ENCODE peak calls at places on chromosomes 16 and 17, in eight cellular contexts. R is fibroblast of lung; W is CD8-positive, alpha-beta T cell; M is GM12865; Y is cardiac muscle cell; X is B cell; G is BJ; D is lower leg skin. L is an unnamed sample.

GRCh38 chr16:15521758-15522509 is 87.5 kb downstream of the BMERB1 start:
- DNase-seq in Y (no peak), W (no peak), R (no peak), D (no peak), G (no peak), M (no peak), X (no peak), L (no peak)

GRCh38 chr16:24146523-24146922 is 109.6 kb upstream of the CACNG3 start:
- DNase-seq in G (no peak), D (no peak), Y (peak), R (peak), W (no peak), M (no peak), X (no peak), L (no peak)

GRCh38 chr16:78461087-78461486 is 361.6 kb downstream of the WWOX start:
- DNase-seq in W (no peak), X (no peak), M (no peak), G (no peak), R (no peak), Y (no peak), D (no peak), L (peak)

GRCh38 chr17:20920813-20921199 is 122.0 kb downstream of the USP22 start:
- DNase-seq in M (no peak), X (no peak), D (no peak), Y (no peak), W (no peak), G (peak), R (peak), L (no peak)

GRCh38 chr17:36937961-36938565 is 788 bp downstream of the LHX1 start:
- DNase-seq in D (no peak), R (peak), M (no peak), G (no peak), W (peak), Y (peak), X (peak), L (peak)

GRCh38 chr16:1691276-1691675 is 13.2 kb downstream of the JPT2 start:
- DNase-seq in X (no peak), R (peak), D (no peak), Y (no peak), M (no peak), W (no peak), G (no peak), L (no peak)

GRCh38 chr17:47945080-47945479 is 3.7 kb downstream of the PNPO start:
- DNase-seq in X (no peak), W (peak), G (no peak), M (peak), R (peak), D (no peak), Y (no peak), L (no peak)

GRCh38 chr16:54370653-54371052 is 84.1 kb upstream of the IRX3 start:
- DNase-seq in R (no peak), Y (peak), X (no peak), M (no peak), W (no peak), G (no peak), D (no peak), L (no peak)

GRCh38 chr16:69711115-69711740 is 15.1 kb downstream of the NQO1 start:
- DNase-seq in M (no peak), R (peak), G (peak), D (peak), X (no peak), Y (no peak), W (no peak), L (peak)

GRCh38 chr16:67514382-67514828 is 14.2 kb upstream of the RIPOR1 start:
- DNase-seq in W (peak), M (peak), R (peak), G (peak), Y (peak), D (peak), X (peak), L (peak)

GRCh38 chr16:56269824-56270684 is 78.8 kb downstream of the GNAO1 start:
- DNase-seq in Y (peak), R (peak), W (no peak), M (no peak), X (no peak), D (no peak), G (peak), L (no peak)

GRCh38 chr16:81647527-81647926 is 131.6 kb upstream of the PLCG2 start:
- DNase-seq in Y (no peak), G (no peak), X (no peak), D (no peak), R (peak), M (no peak), W (no peak), L (no peak)

GRCh38 chr17:43587647-43588046 is 41.5 kb upstream of the ETV4 start:
- DNase-seq in X (no peak), M (no peak), D (no peak), G (no peak), Y (no peak), W (no peak), R (no peak), L (no peak)

GRCh38 chr16:57029161-57030160 is 40.1 kb downstream of the NLRC5 start:
- DNase-seq in Y (no peak), M (no peak), W (no peak), R (peak), D (no peak), G (no peak), X (no peak), L (no peak)

GRCh38 chr16:5560084-5560483 is 462.5 kb upstream of the EEF2KMT start:
- DNase-seq in W (no peak), D (no peak), X (no peak), M (no peak), Y (no peak), R (no peak), G (no peak), L (no peak)

GRCh38 chr17:65364408-65364807 is 197.0 kb downstream of the AXIN2 start:
- DNase-seq in R (no peak), D (no peak), W (no peak), G (no peak), Y (no peak), X (no peak), M (no peak), L (no peak)

GRCh38 chr16:55329791-55330190 is 5.8 kb downstream of the IRX6 start:
- DNase-seq in G (no peak), W (no peak), Y (no peak), D (no peak), M (no peak), X (no peak), R (no peak), L (no peak)

GRCh38 chr17:40556198-40556661 is 9.0 kb downstream of the CCR7 start:
- DNase-seq in Y (no peak), W (peak), M (peak), D (no peak), R (no peak), X (no peak), G (no peak), L (no peak)

GRCh38 chr17:7094661-7095064 is 14.6 kb upstream of the CLEC10A start:
- DNase-seq in D (no peak), R (no peak), Y (no peak), G (no peak), X (no peak), M (peak), W (no peak), L (no peak)

GRCh38 chr17:79836952-79837887 is 2.0 kb downstream of the CBX4 start:
- DNase-seq in M (peak), D (peak), R (peak), W (peak), X (peak), G (no peak), Y (peak), L (peak)
- TF ChIP-seq CTCF in M (no peak), D (no peak), R (peak), W (no peak), X (no peak), G (peak), Y (peak), L (no peak)

GRCh38 chr17:57499648-57500049 is 243.3 kb downstream of the MSI2 start:
- DNase-seq in Y (no peak), W (no peak), D (no peak), M (no peak), R (peak), X (no peak), G (no peak), L (no peak)
- TF ChIP-seq CTCF in Y (no peak), W (no peak), D (no peak), M (no peak), R (no peak), X (no peak), G (peak), L (no peak)

GRCh38 chr16:50747206-50747956 is 5.5 kb downstream of the CYLD start:
- DNase-seq in X (peak), Y (no peak), D (no peak), R (peak), G (no peak), W (no peak), M (peak), L (no peak)
- TF ChIP-seq CTCF in X (peak), Y (peak), D (no peak), R (peak), G (no peak), W (peak), M (peak), L (no peak)

GRCh38 chr17:79090503-79091372 is 16.1 kb downstream of the ENGASE start:
- DNase-seq in R (peak), D (no peak), G (no peak), Y (no peak), W (no peak), M (peak), X (no peak), L (peak)
- TF ChIP-seq CTCF in R (peak), D (no peak), G (peak), Y (peak), W (no peak), M (no peak), X (no peak), L (no peak)

GRCh38 chr17:1980665-1981250 is 44.4 kb downstream of the RTN4RL1 start:
- DNase-seq in D (no peak), R (no peak), X (no peak), G (no peak), Y (no peak), M (no peak), W (no peak), L (no peak)
- TF ChIP-seq CTCF in D (no peak), R (no peak), X (no peak), G (no peak), Y (no peak), M (no peak), W (no peak), L (no peak)

DNA sequence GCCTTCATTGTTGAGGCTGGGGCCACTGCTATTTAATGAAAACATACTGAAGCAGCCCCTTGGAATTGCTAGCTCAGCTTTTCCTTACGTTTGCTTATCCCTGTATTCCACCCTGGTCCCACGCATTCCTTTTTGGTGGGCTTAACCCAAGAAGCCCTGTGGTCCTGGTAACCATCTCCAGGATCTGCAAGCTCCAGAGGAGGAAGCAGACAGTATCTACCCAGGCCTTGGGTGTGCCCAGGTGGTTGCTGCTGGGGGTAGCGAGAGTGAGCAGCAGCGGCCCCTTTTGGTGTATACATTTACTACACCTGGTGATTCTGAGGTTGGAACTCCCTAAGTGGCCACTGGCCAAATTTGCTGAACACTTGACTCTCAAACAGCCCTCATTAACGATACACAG is 97.7 kb downstream of the CBLN1 start:
- DNase-seq in D (no peak), G (no peak), Y (peak), W (no peak), X (no peak), R (no peak), M (peak), L (peak)
- TF ChIP-seq CTCF in D (no peak), G (peak), Y (no peak), W (no peak), X (no peak), R (no peak), M (peak), L (peak)

GRCh38 chr17:78600181-78600651 is 23.0 kb upstream of the DNAH17 start:
- DNase-seq in Y (no peak), W (no peak), M (no peak), G (no peak), R (peak), D (no peak), X (no peak), L (peak)
- TF ChIP-seq CTCF in Y (no peak), W (no peak), M (no peak), G (no peak), R (no peak), D (no peak), X (no peak), L (no peak)

GRCh38 chr17:78728495-78728894 is 53.6 kb downstream of the CYTH1 start:
- DNase-seq in W (no peak), X (no peak), G (no peak), Y (no peak), R (no peak), M (no peak), D (no peak), L (no peak)

GRCh38 chr17:78727057-78727456 is 55.0 kb downstream of the CYTH1 start:
- DNase-seq in W (no peak), R (no peak), G (no peak), D (no peak), M (no peak), X (no peak), Y (no peak), L (no peak)

GRCh38 chr17:78729636-78730035 is 52.4 kb downstream of the CYTH1 start:
- DNase-seq in R (no peak), Y (no peak), M (peak), W (no peak), D (no peak), X (no peak), G (no peak), L (no peak)

GRCh38 chr17:78726471-78727010 is 55.5 kb downstream of the CYTH1 start:
- DNase-seq in G (no peak), M (no peak), W (no peak), D (no peak), Y (no peak), X (no peak), R (no peak), L (no peak)

DNA sequence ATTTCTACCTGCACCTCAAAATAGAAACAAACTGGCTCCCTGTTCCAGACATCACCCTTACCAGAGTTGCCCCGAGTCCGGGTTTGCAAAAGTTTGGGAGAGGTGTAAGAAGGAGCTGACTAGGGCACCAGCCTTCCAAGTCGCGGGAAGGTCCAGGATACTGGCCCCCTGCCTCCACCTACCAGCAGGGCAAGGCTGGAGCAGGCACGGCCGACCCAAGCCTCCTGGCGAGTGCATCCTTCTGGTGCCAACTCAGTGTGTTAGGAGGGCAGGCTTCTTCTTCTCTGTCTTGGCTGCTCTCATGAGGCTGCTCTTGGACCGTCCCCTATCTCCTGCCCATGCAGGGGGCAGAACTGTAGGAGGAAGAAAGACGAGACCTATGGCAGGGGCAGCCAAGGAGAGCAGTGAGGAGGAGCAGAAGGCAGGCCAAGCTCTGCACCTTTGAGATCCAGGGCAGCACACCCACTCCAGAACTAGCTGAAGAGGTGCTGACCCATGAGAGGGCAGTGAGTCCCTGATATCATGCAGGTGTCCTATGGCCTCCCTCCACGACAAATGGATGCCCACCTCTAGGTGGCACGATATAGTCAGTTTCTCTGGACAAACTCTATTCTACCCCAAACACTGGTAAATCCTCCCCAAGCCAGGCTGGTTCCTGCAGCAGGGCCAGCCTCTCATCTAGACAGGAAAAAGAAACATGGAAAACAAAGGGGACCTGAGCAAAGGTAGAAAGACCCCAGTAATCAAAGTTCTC is 54.4 kb downstream of the CYTH1 start:
- DNase-seq in W (no peak), M (no peak), D (no peak), G (no peak), R (no peak), X (no peak), Y (no peak), L (no peak)
- TF ChIP-seq CTCF in W (no peak), M (no peak), D (no peak), G (no peak), R (no peak), X (no peak), Y (no peak), L (no peak)

GRCh38 chr17:49585422-49586027 is 9.9 kb downstream of the NXPH3 start:
- DNase-seq in D (no peak), R (no peak), M (no peak), Y (no peak), W (no peak), G (no peak), X (no peak), L (no peak)
- TF ChIP-seq CTCF in D (no peak), R (peak), M (no peak), Y (peak), W (no peak), G (peak), X (no peak), L (no peak)